ENCODE peak calls at places on chromosomes 5 and 9, in ten cellular contexts. One of them, this sample, is unnamed.

GRCh38 chr9:127970401-127971313 is 10.1 kb downstream of the EEIG1 start:
- DNase-seq in prostate gland: no peak
- DNase-seq in suprapubic skin: no peak
- DNase-seq in GM23338: no peak
- DNase-seq in H1: no peak
- DNase-seq in HCT116: no peak
- DNase-seq in HL-60: no peak
- DNase-seq in HepG2: no peak
- DNase-seq in breast epithelium: no peak
- DNase-seq in endothelial cell of umbilical vein: no peak
- DNase-seq in this sample: peak

GRCh38 chr9:69019808-69020207 is 5.9 kb upstream of the PRKACG start:
- DNase-seq in endothelial cell of umbilical vein: no peak
- DNase-seq in suprapubic skin: no peak
- DNase-seq in HepG2: no peak
- DNase-seq in breast epithelium: no peak
- DNase-seq in HL-60: no peak
- DNase-seq in HCT116: no peak
- DNase-seq in H1: no peak
- DNase-seq in GM23338: no peak
- DNase-seq in prostate gland: no peak
- DNase-seq in this sample: no peak

GRCh38 chr5:172820046-172820767 is 13.8 kb upstream of the ERGIC1 start:
- DNase-seq in endothelial cell of umbilical vein: no peak
- DNase-seq in HepG2: no peak
- DNase-seq in HL-60: no peak
- DNase-seq in GM23338: no peak
- DNase-seq in HCT116: peak
- DNase-seq in prostate gland: peak
- DNase-seq in breast epithelium: peak
- DNase-seq in suprapubic skin: no peak
- DNase-seq in H1: no peak
- DNase-seq in this sample: peak

GRCh38 chr9:14346301-14346721 is 32.4 kb upstream of the NFIB start:
- DNase-seq in GM23338: peak
- DNase-seq in H1: no peak
- DNase-seq in prostate gland: no peak
- DNase-seq in endothelial cell of umbilical vein: no peak
- DNase-seq in suprapubic skin: no peak
- DNase-seq in HepG2: no peak
- DNase-seq in breast epithelium: no peak
- DNase-seq in HCT116: no peak
- DNase-seq in HL-60: no peak
- DNase-seq in this sample: no peak

GRCh38 chr5:78182838-78183237 is 111.7 kb downstream of the AP3B1 start:
- DNase-seq in endothelial cell of umbilical vein: no peak
- DNase-seq in HCT116: no peak
- DNase-seq in HepG2: no peak
- DNase-seq in prostate gland: no peak
- DNase-seq in breast epithelium: no peak
- DNase-seq in GM23338: no peak
- DNase-seq in HL-60: no peak
- DNase-seq in suprapubic skin: no peak
- DNase-seq in H1: no peak
- DNase-seq in this sample: peak

GRCh38 chr5:57818397-57818796 is 335.8 kb upstream of the ACTBL2 start:
- DNase-seq in HepG2: no peak
- DNase-seq in H1: no peak
- DNase-seq in endothelial cell of umbilical vein: no peak
- DNase-seq in GM23338: no peak
- DNase-seq in breast epithelium: no peak
- DNase-seq in suprapubic skin: no peak
- DNase-seq in prostate gland: no peak
- DNase-seq in HCT116: no peak
- DNase-seq in HL-60: no peak
- DNase-seq in this sample: no peak

GRCh38 chr5:75142566-75143136 is 90.3 kb upstream of the GCNT4 start:
- DNase-seq in HCT116: no peak
- DNase-seq in HL-60: no peak
- DNase-seq in endothelial cell of umbilical vein: no peak
- DNase-seq in suprapubic skin: no peak
- DNase-seq in prostate gland: no peak
- DNase-seq in HepG2: no peak
- DNase-seq in H1: no peak
- DNase-seq in breast epithelium: no peak
- DNase-seq in GM23338: peak
- DNase-seq in this sample: no peak

GRCh38 chr5:138635268-138635667 is 60.1 kb upstream of the HSPA9 start:
- DNase-seq in HepG2: no peak
- DNase-seq in HL-60: no peak
- DNase-seq in HCT116: no peak
- DNase-seq in H1: no peak
- DNase-seq in suprapubic skin: peak
- DNase-seq in GM23338: no peak
- DNase-seq in breast epithelium: no peak
- DNase-seq in endothelial cell of umbilical vein: no peak
- DNase-seq in prostate gland: peak
- DNase-seq in this sample: no peak

GRCh38 chr5:96006291-96006690 is 44.6 kb upstream of the ELL2 start:
- DNase-seq in endothelial cell of umbilical vein: no peak
- DNase-seq in HCT116: no peak
- DNase-seq in HL-60: no peak
- DNase-seq in GM23338: no peak
- DNase-seq in breast epithelium: no peak
- DNase-seq in suprapubic skin: no peak
- DNase-seq in H1: no peak
- DNase-seq in prostate gland: no peak
- DNase-seq in HepG2: no peak
- DNase-seq in this sample: no peak

GRCh38 chr5:165894916-165895315 is 2389.5 kb downstream of the MAT2B start:
- DNase-seq in H1: no peak
- DNase-seq in HCT116: no peak
- DNase-seq in suprapubic skin: no peak
- DNase-seq in endothelial cell of umbilical vein: no peak
- DNase-seq in HL-60: no peak
- DNase-seq in breast epithelium: no peak
- DNase-seq in HepG2: no peak
- DNase-seq in GM23338: no peak
- DNase-seq in prostate gland: no peak
- DNase-seq in this sample: no peak

GRCh38 chr5:55062039-55062779 is 38.2 kb downstream of the GZMK start:
- DNase-seq in GM23338: no peak
- DNase-seq in HL-60: no peak
- DNase-seq in HepG2: no peak
- DNase-seq in HCT116: no peak
- DNase-seq in suprapubic skin: no peak
- DNase-seq in H1: no peak
- DNase-seq in prostate gland: no peak
- DNase-seq in breast epithelium: no peak
- DNase-seq in endothelial cell of umbilical vein: no peak
- DNase-seq in this sample: peak

GRCh38 chr5:133844836-133845235 is 123.6 kb downstream of the C5orf15 start:
- DNase-seq in GM23338: no peak
- DNase-seq in H1: no peak
- DNase-seq in breast epithelium: peak
- DNase-seq in HCT116: no peak
- DNase-seq in HepG2: no peak
- DNase-seq in suprapubic skin: no peak
- DNase-seq in prostate gland: no peak
- DNase-seq in HL-60: no peak
- DNase-seq in endothelial cell of umbilical vein: no peak
- DNase-seq in this sample: no peak

GRCh38 chr5:151315998-151316597 is 12.5 kb upstream of the SLC36A3 start:
- DNase-seq in H1: no peak
- DNase-seq in HCT116: peak
- DNase-seq in HepG2: peak
- DNase-seq in HL-60: peak
- DNase-seq in endothelial cell of umbilical vein: peak
- DNase-seq in breast epithelium: peak
- DNase-seq in suprapubic skin: peak
- DNase-seq in GM23338: peak
- DNase-seq in prostate gland: peak
- DNase-seq in this sample: peak

GRCh38 chr5:131462479-131462878 is 172.6 kb downstream of the RAPGEF6 start:
- DNase-seq in HCT116: no peak
- DNase-seq in HepG2: no peak
- DNase-seq in GM23338: no peak
- DNase-seq in suprapubic skin: no peak
- DNase-seq in breast epithelium: no peak
- DNase-seq in H1: no peak
- DNase-seq in endothelial cell of umbilical vein: peak
- DNase-seq in HL-60: no peak
- DNase-seq in prostate gland: no peak
- DNase-seq in this sample: no peak

GRCh38 chr5:98705841-98706240 is 67.6 kb upstream of the RGMB start:
- DNase-seq in breast epithelium: no peak
- DNase-seq in endothelial cell of umbilical vein: no peak
- DNase-seq in H1: no peak
- DNase-seq in HepG2: no peak
- DNase-seq in prostate gland: no peak
- DNase-seq in suprapubic skin: no peak
- DNase-seq in HL-60: no peak
- DNase-seq in GM23338: no peak
- DNase-seq in HCT116: no peak
- DNase-seq in this sample: no peak

GRCh38 chr5:135705941-135706340 is 127.2 kb upstream of the CXCL14 start:
- DNase-seq in HepG2: no peak
- DNase-seq in H1: no peak
- DNase-seq in GM23338: no peak
- DNase-seq in HL-60: no peak
- DNase-seq in suprapubic skin: no peak
- DNase-seq in prostate gland: no peak
- DNase-seq in HCT116: no peak
- DNase-seq in endothelial cell of umbilical vein: no peak
- DNase-seq in breast epithelium: no peak
- DNase-seq in this sample: peak

GRCh38 chr5:95673076-95673475 is 9.7 kb downstream of the SPATA9 start:
- DNase-seq in breast epithelium: no peak
- DNase-seq in GM23338: no peak
- DNase-seq in endothelial cell of umbilical vein: no peak
- DNase-seq in suprapubic skin: no peak
- DNase-seq in H1: no peak
- DNase-seq in HepG2: peak
- DNase-seq in HCT116: no peak
- DNase-seq in HL-60: no peak
- DNase-seq in prostate gland: no peak
- DNase-seq in this sample: no peak

GRCh38 chr5:156328176-156328575 is 1.2 kb downstream of the SGCD start:
- DNase-seq in breast epithelium: no peak
- DNase-seq in suprapubic skin: no peak
- DNase-seq in HL-60: no peak
- DNase-seq in HepG2: no peak
- DNase-seq in HCT116: no peak
- DNase-seq in prostate gland: no peak
- DNase-seq in H1: no peak
- DNase-seq in endothelial cell of umbilical vein: no peak
- DNase-seq in GM23338: no peak
- DNase-seq in this sample: no peak

GRCh38 chr5:83322273-83322924 is 149.1 kb upstream of the VCAN start:
- DNase-seq in HCT116: no peak
- DNase-seq in HepG2: no peak
- DNase-seq in breast epithelium: no peak
- DNase-seq in endothelial cell of umbilical vein: no peak
- DNase-seq in HL-60: no peak
- DNase-seq in GM23338: no peak
- DNase-seq in H1: no peak
- DNase-seq in prostate gland: no peak
- DNase-seq in suprapubic skin: no peak
- DNase-seq in this sample: no peak

GRCh38 chr9:70868044-70868443 is 253.4 kb downstream of the TRPM3 start:
- DNase-seq in HepG2: no peak
- DNase-seq in breast epithelium: no peak
- DNase-seq in HL-60: no peak
- DNase-seq in H1: no peak
- DNase-seq in prostate gland: no peak
- DNase-seq in suprapubic skin: no peak
- DNase-seq in endothelial cell of umbilical vein: peak
- DNase-seq in GM23338: no peak
- DNase-seq in HCT116: no peak
- DNase-seq in this sample: no peak
- H3K4me3 ChIP-seq in HepG2: no peak
- H3K4me3 ChIP-seq in breast epithelium: no peak
- H3K4me3 ChIP-seq in HL-60: no peak
- H3K4me3 ChIP-seq in H1: no peak
- H3K4me3 ChIP-seq in prostate gland: no peak
- H3K4me3 ChIP-seq in suprapubic skin: no peak
- H3K4me3 ChIP-seq in endothelial cell of umbilical vein: no peak
- H3K4me3 ChIP-seq in GM23338: no peak
- H3K4me3 ChIP-seq in HCT116: no peak
- H3K4me3 ChIP-seq in this sample: no peak

GRCh38 chr5:61582421-61582820 is 250.4 kb downstream of the ZSWIM6 start:
- DNase-seq in endothelial cell of umbilical vein: peak
- DNase-seq in H1: no peak
- DNase-seq in prostate gland: no peak
- DNase-seq in breast epithelium: no peak
- DNase-seq in HL-60: no peak
- DNase-seq in HCT116: no peak
- DNase-seq in HepG2: no peak
- DNase-seq in GM23338: no peak
- DNase-seq in suprapubic skin: no peak
- DNase-seq in this sample: no peak
- TF ChIP-seq POLR2AphosphoS5 in endothelial cell of umbilical vein: no peak
- TF ChIP-seq POLR2AphosphoS5 in H1: no peak
- TF ChIP-seq POLR2AphosphoS5 in prostate gland: no peak
- TF ChIP-seq POLR2AphosphoS5 in breast epithelium: no peak
- TF ChIP-seq POLR2AphosphoS5 in HL-60: no peak
- TF ChIP-seq POLR2AphosphoS5 in HCT116: no peak
- TF ChIP-seq POLR2AphosphoS5 in HepG2: no peak
- TF ChIP-seq POLR2AphosphoS5 in GM23338: no peak
- TF ChIP-seq POLR2AphosphoS5 in suprapubic skin: no peak
- TF ChIP-seq POLR2AphosphoS5 in this sample: no peak

DNA sequence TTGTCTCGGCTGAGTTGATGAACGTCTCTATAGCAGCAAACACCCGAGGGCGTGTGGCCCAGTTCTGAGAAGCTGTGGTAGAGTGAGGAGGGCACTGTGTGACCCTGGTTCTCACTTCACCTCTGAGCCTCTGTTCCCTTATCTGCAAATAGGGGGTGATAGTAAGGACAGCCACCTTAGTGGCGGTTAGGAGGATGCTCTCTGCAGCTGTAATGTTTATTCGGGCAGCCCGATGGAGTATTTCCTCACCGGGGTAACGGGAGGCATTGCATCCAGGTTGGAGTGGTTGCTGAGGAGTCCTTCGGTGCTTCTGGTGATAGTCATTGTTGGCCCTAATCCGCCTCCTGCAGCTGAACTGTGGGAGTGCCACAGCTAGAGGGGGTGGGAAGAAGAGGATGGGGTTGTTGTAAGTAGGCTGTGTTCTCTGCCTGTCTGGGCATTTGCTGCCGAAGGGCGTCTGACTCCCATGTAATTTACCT is 13.9 kb downstream of the PRRC2B start:
- DNase-seq in HL-60: peak
- DNase-seq in H1: no peak
- DNase-seq in prostate gland: peak
- DNase-seq in endothelial cell of umbilical vein: peak
- DNase-seq in GM23338: peak
- DNase-seq in suprapubic skin: no peak
- DNase-seq in breast epithelium: no peak
- DNase-seq in HepG2: peak
- DNase-seq in HCT116: no peak
- DNase-seq in this sample: peak
- H3K4me3 ChIP-seq in HL-60: no peak
- H3K4me3 ChIP-seq in H1: peak
- H3K4me3 ChIP-seq in prostate gland: peak
- H3K4me3 ChIP-seq in endothelial cell of umbilical vein: no peak
- H3K4me3 ChIP-seq in GM23338: peak
- H3K4me3 ChIP-seq in suprapubic skin: peak
- H3K4me3 ChIP-seq in breast epithelium: no peak
- H3K4me3 ChIP-seq in HepG2: no peak
- H3K4me3 ChIP-seq in HCT116: no peak
- H3K4me3 ChIP-seq in this sample: peak

GRCh38 chr5:76524872-76525271 is 98.3 kb downstream of the F2RL2 start:
- DNase-seq in suprapubic skin: no peak
- DNase-seq in HCT116: no peak
- DNase-seq in HL-60: no peak
- DNase-seq in HepG2: no peak
- DNase-seq in H1: no peak
- DNase-seq in endothelial cell of umbilical vein: no peak
- DNase-seq in GM23338: no peak
- DNase-seq in breast epithelium: no peak
- DNase-seq in prostate gland: no peak
- DNase-seq in this sample: no peak
- TF ChIP-seq POLR2AphosphoS5 in suprapubic skin: no peak
- TF ChIP-seq POLR2AphosphoS5 in HCT116: no peak
- TF ChIP-seq POLR2AphosphoS5 in HL-60: no peak
- TF ChIP-seq POLR2AphosphoS5 in HepG2: no peak
- TF ChIP-seq POLR2AphosphoS5 in H1: no peak
- TF ChIP-seq POLR2AphosphoS5 in endothelial cell of umbilical vein: no peak
- TF ChIP-seq POLR2AphosphoS5 in GM23338: no peak
- TF ChIP-seq POLR2AphosphoS5 in breast epithelium: no peak
- TF ChIP-seq POLR2AphosphoS5 in prostate gland: no peak
- TF ChIP-seq POLR2AphosphoS5 in this sample: no peak